ENCODE peak calls at places on chromosomes 5 and 9, in five cellular contexts. One of them, this sample, is unnamed.

GRCh38 chr9:132239999-132240859 is 78.4 kb downstream of the NTNG2 start:
- DNase-seq in left ventricle myocardium inferior: no peak
- DNase-seq in uterus: no peak
- DNase-seq in HFF-Myc: no peak
- DNase-seq in astrocyte of the cerebellum: no peak
- DNase-seq in this sample: no peak

GRCh38 chr5:40381676-40382363 is 297.9 kb upstream of the PTGER4 start:
- DNase-seq in left ventricle myocardium inferior: no peak
- DNase-seq in uterus: no peak
- DNase-seq in HFF-Myc: peak
- DNase-seq in astrocyte of the cerebellum: no peak
- DNase-seq in this sample: no peak

GRCh38 chr5:114325552-114325951 is 36.3 kb upstream of the KCNN2 start:
- DNase-seq in left ventricle myocardium inferior: peak
- DNase-seq in uterus: no peak
- DNase-seq in HFF-Myc: peak
- DNase-seq in astrocyte of the cerebellum: no peak
- DNase-seq in this sample: no peak

GRCh38 chr9:107810493-107810931 is 320.9 kb upstream of the KLF4 start:
- DNase-seq in left ventricle myocardium inferior: no peak
- DNase-seq in uterus: no peak
- DNase-seq in HFF-Myc: no peak
- DNase-seq in astrocyte of the cerebellum: no peak
- DNase-seq in this sample: no peak

GRCh38 chr5:32767948-32768427 is 56.9 kb downstream of the NPR3 start:
- DNase-seq in left ventricle myocardium inferior: no peak
- DNase-seq in uterus: no peak
- DNase-seq in HFF-Myc: no peak
- DNase-seq in astrocyte of the cerebellum: no peak
- DNase-seq in this sample: no peak

GRCh38 chr5:75481024-75481423 is 30.4 kb downstream of the CERT1 start:
- DNase-seq in left ventricle myocardium inferior: no peak
- DNase-seq in uterus: no peak
- DNase-seq in HFF-Myc: no peak
- DNase-seq in astrocyte of the cerebellum: no peak
- DNase-seq in this sample: no peak

GRCh38 chr9:137314561-137315560 is 12.8 kb upstream of the NRARP start:
- DNase-seq in left ventricle myocardium inferior: peak
- DNase-seq in uterus: peak
- DNase-seq in HFF-Myc: no peak
- DNase-seq in astrocyte of the cerebellum: no peak
- DNase-seq in this sample: peak

GRCh38 chr9:125262217-125262991 is 778 bp downstream of the GAPVD1 start:
- DNase-seq in left ventricle myocardium inferior: no peak
- DNase-seq in uterus: no peak
- DNase-seq in HFF-Myc: no peak
- DNase-seq in astrocyte of the cerebellum: no peak
- DNase-seq in this sample: no peak

GRCh38 chr5:126814721-126815404 is 37.9 kb downstream of the LMNB1 start:
- DNase-seq in left ventricle myocardium inferior: no peak
- DNase-seq in uterus: no peak
- DNase-seq in HFF-Myc: no peak
- DNase-seq in astrocyte of the cerebellum: no peak
- DNase-seq in this sample: no peak

GRCh38 chr5:115457985-115458384 is 86.6 kb downstream of the FEM1C start:
- DNase-seq in left ventricle myocardium inferior: no peak
- DNase-seq in uterus: no peak
- DNase-seq in HFF-Myc: no peak
- DNase-seq in astrocyte of the cerebellum: no peak
- DNase-seq in this sample: no peak

GRCh38 chr5:76197726-76198125 is 114.5 kb downstream of the SV2C start:
- DNase-seq in left ventricle myocardium inferior: no peak
- DNase-seq in uterus: no peak
- DNase-seq in HFF-Myc: no peak
- DNase-seq in astrocyte of the cerebellum: no peak
- DNase-seq in this sample: no peak

GRCh38 chr9:85515021-85515420 is 226.7 kb downstream of the AGTPBP1 start:
- DNase-seq in left ventricle myocardium inferior: no peak
- DNase-seq in uterus: no peak
- DNase-seq in HFF-Myc: no peak
- DNase-seq in astrocyte of the cerebellum: no peak
- DNase-seq in this sample: no peak

GRCh38 chr9:78325343-78325742 is 28.4 kb downstream of the PSAT1 start:
- DNase-seq in left ventricle myocardium inferior: no peak
- DNase-seq in uterus: no peak
- DNase-seq in HFF-Myc: peak
- DNase-seq in astrocyte of the cerebellum: peak
- DNase-seq in this sample: no peak

GRCh38 chr5:139378941-139379361 is 4.1 kb downstream of the SLC23A1 start:
- DNase-seq in left ventricle myocardium inferior: no peak
- DNase-seq in uterus: no peak
- DNase-seq in HFF-Myc: no peak
- DNase-seq in astrocyte of the cerebellum: no peak
- DNase-seq in this sample: peak

GRCh38 chr9:131270171-131271015 is 5.9 kb downstream of the FAM78A start:
- DNase-seq in left ventricle myocardium inferior: peak
- DNase-seq in uterus: peak
- DNase-seq in HFF-Myc: no peak
- DNase-seq in astrocyte of the cerebellum: no peak
- DNase-seq in this sample: peak

GRCh38 chr9:126788046-126788445 is 16.8 kb upstream of the ZBTB43 start:
- DNase-seq in left ventricle myocardium inferior: no peak
- DNase-seq in uterus: no peak
- DNase-seq in HFF-Myc: no peak
- DNase-seq in astrocyte of the cerebellum: no peak
- DNase-seq in this sample: no peak

GRCh38 chr5:55218966-55219365 is 8.1 kb downstream of the MCIDAS start:
- DNase-seq in left ventricle myocardium inferior: no peak
- DNase-seq in uterus: no peak
- DNase-seq in HFF-Myc: no peak
- DNase-seq in astrocyte of the cerebellum: no peak
- DNase-seq in this sample: no peak

GRCh38 chr9:29144476-29144875 is 1571.2 kb upstream of the C9orf72 start:
- DNase-seq in left ventricle myocardium inferior: no peak
- DNase-seq in uterus: no peak
- DNase-seq in HFF-Myc: no peak
- DNase-seq in astrocyte of the cerebellum: no peak
- DNase-seq in this sample: no peak

GRCh38 chr9:35756743-35757526 is 2.9 kb upstream of the MSMP start:
- DNase-seq in left ventricle myocardium inferior: peak
- DNase-seq in uterus: peak
- DNase-seq in HFF-Myc: no peak
- DNase-seq in astrocyte of the cerebellum: no peak
- DNase-seq in this sample: peak

GRCh38 chr9:113737414-113738271 is 138.5 kb upstream of the ZNF618 start:
- DNase-seq in left ventricle myocardium inferior: no peak
- DNase-seq in uterus: peak
- DNase-seq in HFF-Myc: peak
- DNase-seq in astrocyte of the cerebellum: peak
- DNase-seq in this sample: peak

GRCh38 chr5:79514391-79515105 is 614 bp upstream of the HOMER1 start:
- DNase-seq in left ventricle myocardium inferior: peak
- DNase-seq in uterus: peak
- DNase-seq in HFF-Myc: peak
- DNase-seq in astrocyte of the cerebellum: peak
- DNase-seq in this sample: peak

GRCh38 chr9:135183538-135184153 is 96.2 kb downstream of the OLFM1 start:
- DNase-seq in left ventricle myocardium inferior: no peak
- DNase-seq in uterus: no peak
- DNase-seq in HFF-Myc: no peak
- DNase-seq in astrocyte of the cerebellum: no peak
- DNase-seq in this sample: no peak
- TF ChIP-seq CTCF in left ventricle myocardium inferior: no peak
- TF ChIP-seq CTCF in uterus: no peak
- TF ChIP-seq CTCF in HFF-Myc: no peak
- TF ChIP-seq CTCF in astrocyte of the cerebellum: no peak
- TF ChIP-seq CTCF in this sample: no peak

DNA sequence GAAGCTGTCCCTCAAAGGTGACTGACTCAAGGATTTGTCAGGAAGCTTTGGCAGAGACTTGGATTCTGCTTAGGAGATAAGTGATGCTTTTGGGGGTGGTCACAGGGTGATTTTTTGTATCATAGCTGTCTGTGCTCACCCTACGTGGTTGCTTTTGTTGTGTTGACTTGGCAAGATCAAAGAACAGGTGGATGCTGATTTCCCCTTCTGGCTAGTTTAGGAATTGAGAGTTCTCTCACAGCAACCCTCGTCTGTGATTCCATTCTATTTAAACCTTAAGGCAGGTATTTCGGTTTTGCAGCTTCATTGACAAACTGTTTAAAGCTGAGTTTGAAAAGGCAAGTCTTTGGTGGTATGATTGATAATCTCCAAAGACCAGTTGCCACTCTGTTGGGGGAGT is 27.2 kb downstream of the ARHGAP26 start:
- DNase-seq in left ventricle myocardium inferior: no peak
- DNase-seq in uterus: no peak
- DNase-seq in HFF-Myc: no peak
- DNase-seq in astrocyte of the cerebellum: no peak
- DNase-seq in this sample: no peak
- TF ChIP-seq CTCF in left ventricle myocardium inferior: no peak
- TF ChIP-seq CTCF in uterus: no peak
- TF ChIP-seq CTCF in HFF-Myc: no peak
- TF ChIP-seq CTCF in astrocyte of the cerebellum: no peak
- TF ChIP-seq CTCF in this sample: no peak

DNA sequence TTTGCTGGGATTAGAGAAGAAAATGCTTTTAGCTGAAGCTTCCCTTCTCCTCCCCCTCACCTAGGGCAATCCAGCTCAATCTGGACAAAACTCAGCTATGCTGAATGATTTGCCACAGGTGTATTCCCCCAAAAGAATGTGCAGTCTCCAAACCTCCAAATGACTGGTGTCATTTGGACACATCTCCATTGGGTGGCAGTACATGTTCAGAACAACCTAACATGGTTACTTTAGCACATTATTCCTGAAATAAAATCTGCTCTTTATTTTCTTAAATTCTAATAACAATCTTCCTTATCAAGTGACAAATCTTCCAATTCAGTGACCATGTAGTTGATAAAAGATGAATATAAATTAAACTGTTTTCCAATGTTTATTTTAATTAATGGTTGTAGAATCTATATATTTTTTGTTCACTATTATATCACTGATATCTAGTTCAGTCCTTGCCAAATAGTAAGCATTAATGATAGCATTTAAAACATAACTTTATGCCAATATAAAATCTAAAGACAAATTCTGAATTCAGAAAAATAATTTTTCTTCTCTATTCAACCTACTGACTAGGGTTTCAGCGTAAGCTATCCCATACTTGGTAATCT is 61.3 kb upstream of the MOCS2 start:
- DNase-seq in left ventricle myocardium inferior: no peak
- DNase-seq in uterus: no peak
- DNase-seq in HFF-Myc: peak
- DNase-seq in astrocyte of the cerebellum: peak
- DNase-seq in this sample: peak
- TF ChIP-seq CTCF in left ventricle myocardium inferior: peak
- TF ChIP-seq CTCF in uterus: peak
- TF ChIP-seq CTCF in HFF-Myc: peak
- TF ChIP-seq CTCF in astrocyte of the cerebellum: peak
- TF ChIP-seq CTCF in this sample: peak

GRCh38 chr5:176742246-176743105 is 67.9 kb upstream of the UNC5A start:
- DNase-seq in left ventricle myocardium inferior: no peak
- DNase-seq in uterus: no peak
- DNase-seq in HFF-Myc: no peak
- DNase-seq in astrocyte of the cerebellum: no peak
- DNase-seq in this sample: no peak

GRCh38 chr5:176741566-176742211 is 68.7 kb upstream of the UNC5A start:
- DNase-seq in left ventricle myocardium inferior: no peak
- DNase-seq in uterus: no peak
- DNase-seq in HFF-Myc: no peak
- DNase-seq in astrocyte of the cerebellum: no peak
- DNase-seq in this sample: no peak

GRCh38 chr5:176743828-176744583 is 66.4 kb upstream of the UNC5A start:
- DNase-seq in left ventricle myocardium inferior: no peak
- DNase-seq in uterus: no peak
- DNase-seq in HFF-Myc: no peak
- DNase-seq in astrocyte of the cerebellum: no peak
- DNase-seq in this sample: peak

GRCh38 chr5:176743136-176743827 is 67.1 kb upstream of the UNC5A start:
- DNase-seq in left ventricle myocardium inferior: no peak
- DNase-seq in uterus: no peak
- DNase-seq in HFF-Myc: no peak
- DNase-seq in astrocyte of the cerebellum: no peak
- DNase-seq in this sample: peak

GRCh38 chr5:176744584-176744965 is 65.8 kb upstream of the UNC5A start:
- DNase-seq in left ventricle myocardium inferior: no peak
- DNase-seq in uterus: no peak
- DNase-seq in HFF-Myc: no peak
- DNase-seq in astrocyte of the cerebellum: no peak
- DNase-seq in this sample: peak
- TF ChIP-seq CTCF in left ventricle myocardium inferior: no peak
- TF ChIP-seq CTCF in uterus: no peak
- TF ChIP-seq CTCF in HFF-Myc: peak
- TF ChIP-seq CTCF in astrocyte of the cerebellum: peak
- TF ChIP-seq CTCF in this sample: no peak

DNA sequence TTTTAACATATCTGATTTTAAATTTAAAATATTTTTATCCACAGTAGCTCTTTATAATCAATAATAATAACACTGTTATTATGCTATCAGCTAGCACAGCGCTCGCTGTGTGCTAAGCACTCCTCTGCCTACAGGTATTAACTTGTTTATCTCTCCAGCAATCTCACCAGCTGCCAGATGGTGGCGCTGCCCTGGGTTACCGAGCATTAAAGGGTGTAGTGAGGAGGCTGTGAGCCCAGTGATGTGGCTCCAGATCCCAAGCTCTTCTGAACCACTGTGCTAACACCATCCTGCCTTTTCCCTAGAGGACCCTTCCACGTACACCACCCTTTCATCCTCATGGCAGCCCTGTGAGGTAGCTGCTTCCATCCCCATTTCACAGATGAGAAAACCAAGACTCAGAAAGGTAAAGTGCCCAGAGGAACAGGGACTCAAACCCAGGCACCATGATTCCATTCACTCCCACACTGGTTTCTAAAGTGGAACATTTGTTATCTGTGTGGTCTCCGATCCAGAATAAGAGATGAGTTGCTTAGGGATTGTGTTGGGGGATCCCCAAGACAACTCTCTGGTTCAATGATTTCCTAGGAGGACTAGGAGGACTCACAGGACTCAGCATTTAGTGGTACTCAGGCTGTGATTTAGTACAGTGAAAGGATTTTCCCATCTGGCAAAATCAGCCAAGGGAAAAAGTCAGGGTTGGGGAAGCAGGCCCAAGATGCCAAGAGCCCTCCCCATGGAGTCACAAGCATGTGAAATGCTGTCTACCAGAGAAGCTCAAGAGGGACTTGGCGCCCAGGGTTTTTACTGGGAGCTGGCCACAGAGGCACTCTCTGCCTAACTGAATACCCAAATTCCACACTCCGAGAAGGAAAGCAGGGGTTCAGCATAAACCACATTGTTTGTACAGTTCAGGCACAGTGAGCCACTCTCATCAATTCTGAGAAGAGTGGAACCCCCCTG is 7.0 kb downstream of the IGFBPL1 start:
- DNase-seq in left ventricle myocardium inferior: no peak
- DNase-seq in uterus: no peak
- DNase-seq in HFF-Myc: no peak
- DNase-seq in astrocyte of the cerebellum: no peak
- DNase-seq in this sample: peak
- TF ChIP-seq CTCF in left ventricle myocardium inferior: peak
- TF ChIP-seq CTCF in uterus: no peak
- TF ChIP-seq CTCF in HFF-Myc: peak
- TF ChIP-seq CTCF in astrocyte of the cerebellum: peak
- TF ChIP-seq CTCF in this sample: peak

GRCh38 chr5:150497274-150497988 is 10.5 kb upstream of the NDST1 start:
- DNase-seq in left ventricle myocardium inferior: peak
- DNase-seq in uterus: peak
- DNase-seq in HFF-Myc: peak
- DNase-seq in astrocyte of the cerebellum: no peak
- DNase-seq in this sample: no peak
- TF ChIP-seq CTCF in left ventricle myocardium inferior: no peak
- TF ChIP-seq CTCF in uterus: no peak
- TF ChIP-seq CTCF in HFF-Myc: no peak
- TF ChIP-seq CTCF in astrocyte of the cerebellum: no peak
- TF ChIP-seq CTCF in this sample: no peak

This sample was measured in GM20000.